ENCODE peak calls at places on chromosomes 3 and 15, in six cellular contexts. V is hepatocyte, F is Karpas-422, O is IMR-90, K is GM23248, E is fibroblast of lung. N is an unnamed sample.

GRCh38 chr3:38829404-38829803 is 13.4 kb upstream of the SCN10A start:
- DNase-seq in V (peak; percentile 70), F (peak; percentile 27), O (peak; percentile 89), K (peak; percentile 89), E (peak; percentile 79), N (no peak)

GRCh38 chr3:21273256-21273999 is 477.6 kb downstream of the ZNF385D start:
- DNase-seq in V (no peak), F (no peak), O (peak; percentile 2), K (peak; percentile 65), E (peak; percentile 29), N (no peak)

GRCh38 chr15:91118796-91119590 is 18.9 kb downstream of the SV2B start:
- DNase-seq in V (peak; percentile 14), F (no peak), O (no peak), K (no peak), E (no peak), N (no peak)

GRCh38 chr3:113844622-113845222 is 6.1 kb downstream of the GRAMD1C start:
- DNase-seq in V (peak; percentile 43), F (peak; percentile 77), O (peak; percentile 40), K (peak; percentile 65), E (peak; percentile 51), N (no peak)

GRCh38 chr15:58243083-58243482 is 104.9 kb downstream of the AQP9 start:
- DNase-seq in V (no peak), F (no peak), O (no peak), K (no peak), E (no peak), N (no peak)

GRCh38 chr3:43497905-43498365 is 123.9 kb downstream of the ANO10 start:
- DNase-seq in V (no peak), F (no peak), O (peak; percentile 69), K (peak; percentile 61), E (peak; percentile 84), N (no peak)

GRCh38 chr3:117553461-117553860 is 843.9 kb downstream of the TUSC7 start:
- DNase-seq in V (peak; percentile 37), F (no peak), O (peak; percentile 72), K (peak; percentile 69), E (peak; percentile 67), N (no peak)

GRCh38 chr15:51121118-51121517 is 26.4 kb upstream of the TNFAIP8L3 start:
- DNase-seq in V (peak; percentile 36), F (no peak), O (peak; percentile 98), K (peak; percentile 98), E (peak; percentile 88), N (no peak)

GRCh38 chr15:81294501-81294850 is 29.5 kb downstream of the STARD5 start:
- DNase-seq in V (no peak), F (no peak), O (no peak), K (no peak), E (no peak), N (no peak)

GRCh38 chr3:146283796-146284485 is 33.0 kb upstream of the PLSCR4 start:
- DNase-seq in V (peak; percentile 43), F (no peak), O (no peak), K (no peak), E (no peak), N (no peak)

GRCh38 chr3:127547761-127548605 is 42.5 kb downstream of the TPRA1 start:
- DNase-seq in V (peak; percentile 89), F (peak; percentile 87), O (peak; percentile 19), K (peak; percentile 76), E (peak; percentile 57), N (peak; percentile 81)

GRCh38 chr3:41111011-41111410 is 88.3 kb upstream of the CTNNB1 start:
- DNase-seq in V (no peak), F (no peak), O (no peak), K (no peak), E (no peak), N (no peak)

GRCh38 chr3:15982243-15982642 is 184.5 kb upstream of the ANKRD28 start:
- DNase-seq in V (no peak), F (no peak), O (no peak), K (no peak), E (no peak), N (no peak)

GRCh38 chr3:38528457-38528856 is 32.3 kb downstream of the EXOG start:
- DNase-seq in V (no peak), F (peak; percentile 48), O (no peak), K (no peak), E (no peak), N (no peak)

GRCh38 chr3:120364821-120365220 is 15.7 kb upstream of the LRRC58 start:
- DNase-seq in V (no peak), F (no peak), O (peak; percentile 39), K (peak; percentile 69), E (peak; percentile 3), N (no peak)

GRCh38 chr3:13222891-13223573 is 149.8 kb upstream of the IQSEC1 start:
- DNase-seq in V (no peak), F (no peak), O (no peak), K (no peak), E (no peak), N (no peak)

GRCh38 chr3:70108072-70108471 is 108.5 kb downstream of the SAMMSON start:
- DNase-seq in V (peak; percentile 42), F (peak; percentile 76), O (peak; percentile 4), K (peak; percentile 8), E (peak; percentile 24), N (peak; percentile 10)

GRCh38 chr3:105511031-105511430 is 144.3 kb downstream of the ALCAM start:
- DNase-seq in V (no peak), F (no peak), O (no peak), K (peak; percentile 47), E (no peak), N (no peak)

GRCh38 chr15:69853572-69853971 is 244.1 kb downstream of the TLE3 start:
- DNase-seq in V (peak; percentile 81), F (no peak), O (peak; percentile 84), K (peak; percentile 95), E (peak; percentile 74), N (no peak)

GRCh38 chr3:159848348-159849118 is 140.1 kb upstream of the IL12A start:
- DNase-seq in V (no peak), F (no peak), O (no peak), K (peak; percentile 12), E (no peak), N (no peak)

GRCh38 chr3:38004415-38005075 is 14.0 kb downstream of the VILL start:
- DNase-seq in V (peak; percentile 91), F (peak; percentile 79), O (peak; percentile 59), K (peak; percentile 82), E (peak; percentile 62), N (peak; percentile 58)

GRCh38 chr3:38536686-38537085 is 40.5 kb downstream of the EXOG start:
- DNase-seq in V (no peak), F (no peak), O (no peak), K (no peak), E (no peak), N (no peak)

GRCh38 chr3:110413807-110414748 is 657.5 kb upstream of the NECTIN3 start:
- DNase-seq in V (no peak), F (no peak), O (peak; percentile 84), K (peak; percentile 82), E (peak; percentile 77), N (no peak)

GRCh38 chr3:126166009-126166408 is 14.4 kb downstream of the ALDH1L1 start:
- DNase-seq in V (no peak), F (no peak), O (no peak), K (no peak), E (no peak), N (no peak)

GRCh38 chr3:126167550-126167949 is 12.8 kb downstream of the ALDH1L1 start:
- DNase-seq in V (peak; percentile 34), F (no peak), O (no peak), K (no peak), E (no peak), N (no peak)

DNA sequence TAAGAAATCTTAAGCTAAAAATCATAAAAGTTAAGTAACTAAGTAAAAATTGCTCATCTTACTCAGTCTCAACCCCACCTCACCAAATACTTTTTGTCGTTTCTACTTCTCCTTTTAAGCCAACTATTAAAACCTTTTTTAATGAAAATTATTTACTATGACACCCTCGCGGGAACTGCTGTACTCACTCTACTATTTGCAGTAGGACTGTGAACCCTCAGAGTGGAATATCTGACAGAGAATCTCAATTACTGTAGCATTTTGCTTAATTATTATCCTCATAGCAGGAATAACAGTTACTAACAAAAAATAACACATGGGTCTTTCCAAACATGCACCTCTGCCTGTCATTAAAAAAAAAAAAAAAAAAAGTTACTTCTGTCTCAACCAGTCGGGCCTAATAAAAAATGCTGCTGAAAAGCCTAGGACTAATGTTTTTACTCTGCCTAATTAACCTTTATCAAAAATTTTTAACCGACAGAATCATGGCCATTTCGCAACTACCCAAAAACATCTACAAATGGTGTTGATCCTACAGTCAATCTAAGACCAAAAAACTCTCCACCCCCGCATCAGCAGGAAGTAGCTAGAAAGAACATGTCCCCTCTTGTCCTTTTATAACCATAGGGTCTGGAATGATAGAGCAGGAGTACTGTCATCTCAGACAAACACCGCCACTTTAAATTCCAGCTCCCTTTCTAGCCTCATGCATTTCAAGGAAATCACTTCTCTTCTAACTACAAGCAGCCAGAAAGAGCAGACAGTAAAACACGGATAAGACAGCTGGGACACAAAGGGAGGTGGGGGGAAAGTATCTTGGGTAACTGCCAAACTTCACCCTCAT is 10.1 kb downstream of the ALDH1L1 start:
- DNase-seq in V (no peak), F (no peak), O (no peak), K (no peak), E (no peak), N (no peak)
- H2AFZ ChIP-seq in V (no peak overlapping the region), F (no peak overlapping the region), O (no peak overlapping the region), K (no peak overlapping the region), E (no peak overlapping the region), N (no peak overlapping the region)

GRCh38 chr15:99172171-99172570 is 67.3 kb downstream of the SYNM start:
- DNase-seq in V (no peak), F (no peak), O (no peak), K (no peak), E (no peak), N (no peak)

GRCh38 chr15:99174567-99174966 is 69.7 kb downstream of the SYNM start:
- DNase-seq in V (no peak), F (no peak), O (no peak), K (no peak), E (no peak), N (no peak)

GRCh38 chr15:99170476-99171065 is 65.7 kb downstream of the SYNM start:
- DNase-seq in V (no peak), F (no peak), O (no peak), K (peak; percentile 4), E (peak; percentile 3), N (no peak)

GRCh38 chr15:99174989-99175388 is 70.1 kb downstream of the SYNM start:
- DNase-seq in V (no peak), F (no peak), O (no peak), K (no peak), E (no peak), N (no peak)

DNA sequence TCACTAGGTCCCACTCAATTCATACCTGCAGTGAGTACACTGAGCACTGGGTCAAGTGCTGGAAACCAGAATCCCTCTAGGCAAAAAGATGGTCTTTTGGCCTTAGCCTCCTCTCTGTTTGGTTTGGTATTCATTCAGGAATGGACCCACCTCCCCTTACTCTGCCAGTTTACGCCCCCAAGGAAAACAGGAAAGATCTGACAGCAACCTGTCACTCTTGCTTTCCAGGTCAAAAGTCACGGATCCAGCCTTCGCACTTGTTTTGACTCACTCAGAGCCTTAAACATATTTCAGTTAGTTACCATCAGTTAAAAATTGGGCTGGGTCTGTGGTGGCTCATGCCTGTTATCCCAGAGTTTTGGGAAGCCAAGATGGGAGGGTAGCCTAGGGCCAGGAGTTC is 68.1 kb downstream of the SYNM start:
- DNase-seq in V (no peak), F (no peak), O (no peak), K (no peak), E (no peak), N (no peak)
- H3K27ac ChIP-seq in V (no peak overlapping the region), F (no peak overlapping the region), O (no peak overlapping the region), K (no peak overlapping the region), E (no peak overlapping the region), N (no peak overlapping the region)

GRCh38 chr3:186536883-186537553 is 7.2 kb downstream of the CRYGS start:
- DNase-seq in V (no peak), F (no peak), O (peak; percentile 15), K (peak; percentile 59), E (no peak), N (no peak)
- H3K4me3 ChIP-seq in V (no peak overlapping the region), F (no peak overlapping the region), O (no peak overlapping the region), K (no peak overlapping the region), E (no peak overlapping the region), N (no peak overlapping the region)

GRCh38 chr15:74402337-74402839 is 31.4 kb downstream of the SEMA7A start:
- DNase-seq in V (no peak), F (no peak), O (no peak), K (no peak), E (no peak), N (no peak)
- H2AFZ ChIP-seq in V (no peak overlapping the region), F (no peak overlapping the region), O (peak overlapping the region; percentile 5), K (no peak overlapping the region), E (no peak overlapping the region), N (no peak overlapping the region)

N was measured in DND-41.